ENCODE peak calls at places on chromosomes 16 and 17, in eight cellular contexts. S is mucosa of descending colon; Z is heart right ventricle; C is HCT116; X is CD8-positive, alpha-beta T cell; V is breast epithelium; N is IMR-90; Y is NB4. D is an unnamed sample.

GRCh38 chr17:1154704-1155103 is 25.1 kb downstream of the ABR start:
- DNase-seq in S (no peak), Z (peak; percentile 35), C (no peak), X (no peak), V (no peak), N (no peak), Y (no peak), D (no peak)

GRCh38 chr16:9169094-9169493 is 77.7 kb downstream of the HAPSTR1 start:
- DNase-seq in S (no peak), Z (no peak), C (no peak), X (no peak), V (no peak), N (no peak), Y (no peak), D (no peak)

GRCh38 chr16:21565816-21566669 is 33.3 kb upstream of the METTL9 start:
- DNase-seq in S (no peak), Z (no peak), C (no peak), X (no peak), V (peak; percentile 24), N (no peak), Y (peak; percentile 37), D (no peak)

GRCh38 chr17:65092262-65092661 is 35.7 kb upstream of the GNA13 start:
- DNase-seq in S (no peak), Z (no peak), C (no peak), X (no peak), V (no peak), N (peak; percentile 43), Y (no peak), D (no peak)

GRCh38 chr17:58351710-58352017 is 337 bp downstream of the SUPT4H1 start:
- DNase-seq in S (no peak), Z (no peak), C (no peak), X (no peak), V (no peak), N (no peak), Y (peak; percentile 66), D (no peak)

GRCh38 chr16:75029854-75030253 is 31.0 kb downstream of the ZNRF1 start:
- DNase-seq in S (no peak), Z (no peak), C (no peak), X (no peak), V (no peak), N (peak; percentile 84), Y (no peak), D (no peak)

GRCh38 chr17:8080208-8080798 is 7.2 kb downstream of the ALOX12B start:
- DNase-seq in S (no peak), Z (no peak), C (no peak), X (no peak), V (no peak), N (no peak), Y (no peak), D (peak; percentile 27)

GRCh38 chr17:44378171-44378705 is 11.2 kb downstream of the ITGA2B start:
- DNase-seq in S (no peak), Z (no peak), C (no peak), X (no peak), V (no peak), N (no peak), Y (no peak), D (no peak)

GRCh38 chr17:79916506-79916905 is 77.3 kb upstream of the CBX4 start:
- DNase-seq in S (peak; percentile 22), Z (no peak), C (no peak), X (no peak), V (no peak), N (no peak), Y (no peak), D (no peak)

GRCh38 chr17:42653179-42654124 is 5.6 kb upstream of the TUBG2 start:
- DNase-seq in S (peak; percentile 49), Z (peak; percentile 57), C (no peak), X (no peak), V (peak; percentile 59), N (peak; percentile 54), Y (no peak), D (no peak)

GRCh38 chr17:37824534-37825485 is 80.0 kb upstream of the HNF1B start:
- DNase-seq in S (no peak), Z (no peak), C (no peak), X (no peak), V (no peak), N (peak; percentile 90), Y (peak; percentile 39), D (no peak)

GRCh38 chr17:31122746-31123145 is 28.0 kb downstream of the NF1 start:
- DNase-seq in S (no peak), Z (no peak), C (no peak), X (no peak), V (no peak), N (no peak), Y (no peak), D (no peak)

GRCh38 chr17:75476274-75476673 is 19.8 kb downstream of the TMEM94 start:
- DNase-seq in S (no peak), Z (no peak), C (no peak), X (no peak), V (no peak), N (peak; percentile 39), Y (no peak), D (no peak)

GRCh38 chr17:41779954-41780353 is 6.6 kb downstream of the JUP start:
- DNase-seq in S (no peak), Z (no peak), C (no peak), X (no peak), V (no peak), N (no peak), Y (no peak), D (no peak)

GRCh38 chr17:173064-173911 is 8.2 kb downstream of the DOC2B start:
- DNase-seq in S (no peak), Z (no peak), C (no peak), X (no peak), V (no peak), N (no peak), Y (no peak), D (no peak)

GRCh38 chr17:37698856-37699255 is 46.0 kb downstream of the HNF1B start:
- DNase-seq in S (no peak), Z (no peak), C (no peak), X (no peak), V (no peak), N (no peak), Y (no peak), D (no peak)

GRCh38 chr17:27947005-27947406 is 53.8 kb upstream of the LYRM9 start:
- DNase-seq in S (no peak), Z (no peak), C (no peak), X (no peak), V (no peak), N (no peak), Y (no peak), D (no peak)

DNA sequence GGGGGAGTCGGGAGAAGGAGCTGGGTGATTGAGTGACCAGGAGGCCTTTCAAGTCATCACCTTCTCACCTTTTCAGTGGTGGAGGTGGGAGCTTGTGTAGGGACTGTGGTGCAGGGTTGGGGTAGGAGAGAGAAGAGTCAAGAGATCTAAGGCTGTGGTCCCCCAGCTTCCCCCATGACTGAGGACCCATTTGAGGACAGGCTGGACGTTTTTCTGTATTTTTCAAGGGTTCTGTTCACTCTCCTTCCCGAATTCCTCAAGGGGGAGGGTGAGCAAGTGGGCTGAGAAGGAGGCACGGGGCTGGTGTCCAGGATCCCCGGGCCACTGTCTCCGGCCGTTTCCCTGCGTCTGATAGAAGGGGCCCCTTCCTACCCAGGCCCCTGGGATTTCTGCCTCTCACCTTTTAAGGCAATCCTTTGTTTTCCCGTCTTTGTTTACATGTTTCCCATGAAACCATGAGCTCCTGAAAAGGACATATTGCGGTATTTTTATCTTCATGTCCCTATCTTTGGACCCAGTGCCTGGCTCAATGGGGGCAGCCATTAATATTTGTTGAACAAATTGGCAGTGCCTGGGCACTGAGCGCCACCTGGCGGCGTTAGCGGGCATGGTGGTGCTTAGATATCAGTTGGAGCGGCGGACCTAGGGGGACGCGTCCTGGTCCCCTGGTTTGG is 9.2 kb upstream of the CD300A start:
- DNase-seq in S (peak; percentile 85), Z (peak; percentile 81), C (peak; percentile 63), X (peak; percentile 54), V (peak; percentile 77), N (peak; percentile 30), Y (peak; percentile 78), D (peak; percentile 81)
- TF ChIP-seq CTCF in S (peak; percentile 89), Z (peak; percentile 96), C (peak; percentile 99), X (peak; percentile 91), V (peak; percentile 87), N (peak; percentile 84), Y (peak; percentile 85), D (peak; percentile 91)

DNA sequence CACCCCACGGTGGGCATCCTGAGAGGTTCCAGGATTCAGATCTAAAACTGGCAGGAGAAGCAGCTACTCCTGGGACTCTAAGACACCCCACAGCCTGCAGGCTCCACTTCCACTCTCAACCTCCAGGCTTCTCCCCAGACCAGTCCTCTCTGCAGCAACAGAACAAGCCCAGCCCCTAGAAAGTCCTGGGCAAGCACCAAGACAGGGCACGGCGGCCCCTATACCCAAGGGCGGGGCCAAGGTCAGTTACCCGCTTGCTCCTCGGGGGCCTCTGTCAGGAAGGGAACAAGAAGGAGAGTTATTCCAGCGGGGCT is 62.8 kb downstream of the MYO18A start:
- DNase-seq in S (no peak), Z (no peak), C (no peak), X (no peak), V (no peak), N (no peak), Y (no peak), D (no peak)
- TF ChIP-seq CTCF in S (no peak), Z (peak; percentile 30), C (no peak), X (no peak), V (no peak), N (no peak), Y (no peak), D (no peak)

DNA sequence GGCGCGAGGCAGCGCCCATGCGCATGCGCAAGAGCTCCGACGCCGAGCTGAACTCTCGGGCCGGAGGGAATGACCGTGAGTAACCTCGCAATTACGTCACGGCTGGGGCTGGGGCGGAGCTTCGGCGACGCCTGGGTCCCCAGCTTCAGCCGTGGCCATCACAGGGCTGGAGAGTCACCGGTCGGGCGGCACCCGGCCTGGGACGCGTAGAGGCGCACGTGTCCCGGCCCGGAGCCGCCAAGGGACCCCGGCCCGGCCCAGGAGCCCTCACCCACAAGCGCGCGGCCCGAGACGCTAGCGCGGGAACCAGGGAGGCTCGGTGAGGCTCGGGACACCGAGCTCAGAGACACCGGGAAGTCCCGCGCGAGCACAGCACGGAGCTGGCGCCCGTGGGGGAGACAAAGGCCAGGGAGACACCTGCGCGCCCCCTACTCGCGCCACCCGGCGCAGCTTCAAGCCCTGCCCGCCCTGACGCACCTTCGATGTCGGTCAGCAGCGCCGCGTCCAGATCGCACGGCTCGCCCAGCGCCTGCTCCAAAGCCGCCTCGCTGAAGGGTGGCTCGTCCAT is 452 bp downstream of the SREBF1 start:
- DNase-seq in S (peak; percentile 99), Z (peak; percentile 98), C (peak; percentile 92), X (peak; percentile 96), V (peak; percentile 98), N (peak; percentile 92), Y (peak; percentile 95), D (peak; percentile 97)
- TF ChIP-seq CTCF in S (no peak), Z (no peak), C (no peak), X (no peak), V (no peak), N (no peak), Y (no peak), D (no peak)

GRCh38 chr17:70797166-70797565 is 627.8 kb downstream of the KCNJ2 start:
- DNase-seq in S (no peak), Z (no peak), C (no peak), X (no peak), V (no peak), N (no peak), Y (no peak), D (no peak)
- TF ChIP-seq CTCF in S (no peak), Z (no peak), C (no peak), X (no peak), V (no peak), N (no peak), Y (no peak), D (no peak)

D was measured in GM13976.